ENCODE peak calls at places on chromosomes 12 and 14, in four cellular contexts. U is K562, X is IMR-90, C is astrocyte. G is an unnamed sample. For H4K20me1, the result is how much of the 10 kb centered on the place peaks cover.

GRCh38 chr12:69161835-69162234 is 77.5 kb upstream of the CPSF6 start:
- DNase-seq in C (no peak), U (no peak), X (no peak), G (peak)

GRCh38 chr14:31441273-31442110 is 15.8 kb downstream of the DTD2 start:
- DNase-seq in X (peak), C (peak), U (no peak), G (no peak)

GRCh38 chr12:76872415-76872814 is 6.4 kb downstream of the CSRP2 start:
- DNase-seq in X (no peak), U (no peak), C (no peak), G (no peak)

GRCh38 chr12:113007166-113007565 is 28.8 kb downstream of the OAS2 start:
- DNase-seq in U (no peak), X (peak), C (peak), G (peak)

GRCh38 chr14:95197498-95198010 is 40.2 kb upstream of the DICER1 start:
- DNase-seq in U (no peak), X (no peak), C (no peak), G (no peak)

GRCh38 chr14:87014854-87015253 is 978.1 kb downstream of the GALC start:
- DNase-seq in X (no peak), U (no peak), C (no peak), G (no peak)

GRCh38 chr12:53098354-53098981 is 1.0 kb downstream of the IGFBP6 start:
- DNase-seq in U (peak), X (peak), C (peak), G (peak)

GRCh38 chr14:73267474-73267873 is 30.2 kb downstream of the PAPLN start:
- DNase-seq in X (no peak), U (no peak), C (no peak), G (no peak)

GRCh38 chr12:88035907-88036289 is 6.7 kb upstream of the C12orf50 start:
- DNase-seq in C (no peak), U (peak), X (no peak), G (peak)

GRCh38 chr12:89319111-89319510 is 33.2 kb downstream of the DUSP6 start:
- DNase-seq in C (no peak), X (no peak), U (no peak), G (peak)

GRCh38 chr12:93325855-93326254 is 51.9 kb upstream of the NUDT4 start:
- DNase-seq in X (peak), C (peak), U (no peak), G (peak)

GRCh38 chr12:75508159-75508558 is 3.2 kb downstream of the KRR1 start:
- DNase-seq in C (no peak), X (no peak), U (no peak), G (no peak)

GRCh38 chr12:103851127-103851526 is 10.1 kb upstream of the NT5DC3 start:
- DNase-seq in C (peak), X (peak), U (no peak), G (peak)

GRCh38 chr14:64848239-64848638 is 31.5 kb downstream of the SPTB start:
- DNase-seq in U (no peak), C (no peak), X (no peak), G (no peak)

GRCh38 chr14:104766863-104767633 is 14.1 kb downstream of the SIVA1 start:
- DNase-seq in C (no peak), X (no peak), U (peak), G (no peak)

GRCh38 chr12:18643673-18644072 is 94.1 kb downstream of the PLCZ1 start:
- DNase-seq in C (peak), X (peak), U (no peak), G (no peak)

GRCh38 chr12:75207338-75208083 is 2.1 kb downstream of the KCNC2 start:
- DNase-seq in X (no peak), C (no peak), U (no peak), G (no peak)

GRCh38 chr14:63453443-63453936 is 89.7 kb downstream of the PPP2R5E start:
- DNase-seq in X (no peak), C (peak), U (peak), G (no peak)

GRCh38 chr12:91890742-91891141 is 254.9 kb downstream of the BTG1 start:
- DNase-seq in X (peak), U (no peak), C (no peak), G (peak)

GRCh38 chr14:68689426-68689825 is 103.4 kb downstream of the ZFP36L1 start:
- DNase-seq in X (no peak), U (no peak), C (no peak), G (no peak)

GRCh38 chr14:54881761-54882401 is 20.7 kb downstream of the GCH1 start:
- DNase-seq in U (no peak), C (no peak), X (peak), G (peak)

GRCh38 chr12:71958457-71958856 is 19.8 kb downstream of the TPH2 start:
- DNase-seq in X (peak), C (no peak), U (no peak), G (no peak)
- H3K9ac ChIP-seq in X (peak), C (no peak), U (no peak), G (no peak)

DNA sequence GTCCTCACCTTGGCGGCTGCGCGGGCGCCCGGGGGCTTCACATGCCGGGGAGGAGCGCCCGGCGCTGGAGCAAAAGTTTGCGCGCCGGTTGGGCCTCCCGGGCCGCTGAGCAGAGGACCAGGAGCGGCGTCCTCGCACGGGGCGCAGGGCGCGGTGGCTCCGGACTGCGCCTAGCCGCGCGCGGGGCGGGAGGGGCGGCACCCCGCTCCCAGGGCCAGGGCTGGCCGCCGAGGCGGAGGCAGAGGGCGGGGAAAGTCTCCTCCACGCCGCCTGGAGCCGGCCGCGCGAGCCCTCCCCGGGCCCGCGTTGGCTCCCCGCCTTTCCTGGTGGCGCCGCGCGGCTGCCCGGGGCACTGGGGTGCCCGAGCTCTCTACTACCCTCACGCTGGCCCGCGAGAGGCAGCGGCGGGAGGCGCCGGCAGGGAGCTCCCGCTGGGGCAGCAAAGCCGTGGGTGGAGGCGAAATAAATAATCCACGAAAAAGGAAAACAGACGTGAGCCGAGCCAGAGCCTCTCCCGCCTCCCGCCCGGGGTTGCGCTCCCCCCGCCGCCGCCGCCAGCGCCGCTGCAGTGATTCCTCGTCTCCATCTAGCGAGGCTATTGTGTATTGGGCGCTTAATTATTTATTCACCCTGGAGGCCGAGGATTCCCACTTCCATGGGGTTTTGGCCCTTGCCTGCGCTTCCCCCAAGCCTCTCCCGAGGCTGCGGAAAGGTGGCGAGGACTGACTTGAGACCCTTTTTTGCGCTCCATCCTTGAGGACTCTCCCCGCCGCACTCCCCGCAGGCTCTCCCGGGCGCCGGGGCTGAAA is 476 bp upstream of the PRIMA1 start:
- DNase-seq in C (no peak), X (no peak), U (no peak), G (peak)
- H2AFZ ChIP-seq in C (no peak), X (no peak), U (no peak), G (peak)

GRCh38 chr12:116309343-116309742 is 31.9 kb upstream of the MED13L start:
- DNase-seq in C (no peak), X (no peak), U (no peak), G (no peak)

GRCh38 chr12:116313194-116313910 is 35.9 kb upstream of the MED13L start:
- DNase-seq in U (peak), X (no peak), C (no peak), G (no peak)

GRCh38 chr12:116306968-116307367 is 29.5 kb upstream of the MED13L start:
- DNase-seq in C (no peak), X (no peak), U (no peak), G (no peak)

GRCh38 chr12:116306536-116306935 is 29.0 kb upstream of the MED13L start:
- DNase-seq in U (no peak), X (no peak), C (no peak), G (no peak)

GRCh38 chr12:116310082-116310481 is 32.6 kb upstream of the MED13L start:
- DNase-seq in X (no peak), U (no peak), C (no peak), G (no peak)
- H4K20me1 ChIP-seq in X (under half), U (under half), C (under half), G (under half)

GRCh38 chr14:23370221-23370620 is 2.4 kb upstream of the IL25 start:
- DNase-seq in U (peak), C (no peak), X (no peak), G (no peak)
- H3K9ac ChIP-seq in U (no peak), C (no peak), X (no peak), G (no peak)

DNA sequence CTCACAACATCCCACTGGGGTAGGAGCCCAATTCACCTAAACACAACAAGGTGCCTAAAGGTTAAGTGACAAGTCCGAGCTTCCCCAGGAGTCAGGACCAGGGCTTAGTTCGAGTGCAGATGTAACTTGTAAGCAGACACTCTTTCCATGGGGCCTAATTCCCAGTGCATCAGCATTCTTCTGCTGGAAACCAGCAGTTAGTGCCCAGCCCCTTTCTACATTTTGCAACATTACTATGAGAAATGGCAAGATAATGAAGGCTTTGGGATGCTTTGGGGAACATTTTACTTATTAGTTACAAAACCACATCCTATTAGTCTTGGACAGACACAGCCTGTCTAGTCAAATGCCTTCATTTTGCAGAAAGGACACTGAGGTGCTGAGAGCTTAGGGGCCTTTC is 179.8 kb downstream of the CALM1 start:
- DNase-seq in C (peak), U (no peak), X (peak), G (no peak)
- H2AFZ ChIP-seq in C (no peak), U (no peak), X (no peak), G (no peak)

GRCh38 chr12:120764766-120765165 is 39.1 kb downstream of the ACADS start:
- DNase-seq in X (no peak), C (no peak), U (no peak), G (no peak)
- H4K20me1 ChIP-seq in X (under half), C (under half), U (under half), G (under half)

GRCh38 chr14:50085570-50086315 is 30.6 kb downstream of the VCPKMT start:
- DNase-seq in C (peak), U (no peak), X (peak), G (peak)
- H3K9ac ChIP-seq in C (peak), U (no peak), X (no peak), G (no peak)

GRCh38 chr12:109686523-109686922 is 27.1 kb upstream of the FAM222A start:
- DNase-seq in U (no peak), X (no peak), C (no peak), G (no peak)
- H2AFZ ChIP-seq in U (no peak), X (no peak), C (no peak), G (no peak)

DNA sequence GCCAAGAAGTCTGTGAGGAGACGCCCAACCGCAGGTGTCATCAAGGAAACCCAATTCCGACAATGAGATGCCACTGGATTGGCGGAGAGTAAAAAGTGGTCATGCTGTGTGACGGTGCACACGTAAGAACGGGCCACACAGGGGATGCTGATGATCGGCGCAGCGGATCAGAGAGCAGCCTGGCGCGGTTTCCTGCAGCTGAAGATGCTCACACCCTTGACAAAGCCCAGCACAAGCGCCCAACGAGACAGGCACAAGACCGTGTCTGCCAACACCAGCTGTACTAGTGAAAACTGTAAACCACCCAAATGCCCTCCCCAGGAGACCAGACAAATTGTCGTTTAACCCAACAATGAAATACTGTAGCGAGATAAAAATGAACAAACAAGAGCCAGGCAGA is 55.7 kb downstream of the CCDC85C start:
- DNase-seq in U (no peak), X (no peak), C (no peak), G (no peak)
- H4K20me1 ChIP-seq in U (under half), X (half or more), C (half or more), G (under half)